ENCODE peak calls at places on chromosomes 12 and 14, in eight cellular contexts. N, V, F, B, H, U, R and W are unnamed samples.

GRCh38 chr12:46825526-46826414 is at the start of gene SLC38A4:
- DNase-seq in N (peak), V (peak), F (no peak), B (peak), H (peak), U (no peak), R (no peak), W (peak)

GRCh38 chr12:54220092-54220557 is 31.3 kb upstream of the SMUG1 start:
- DNase-seq in N (peak), V (peak), F (peak), B (peak), H (no peak), U (peak), R (peak), W (peak)

GRCh38 chr12:31325524-31325875 is 450 bp downstream of the SINHCAF start:
- DNase-seq in N (no peak), V (peak), F (peak), B (no peak), H (peak), U (peak), R (no peak), W (no peak)

GRCh38 chr12:69437073-69437472 is 33.1 kb upstream of the FRS2 start:
- DNase-seq in N (no peak), V (no peak), F (no peak), B (no peak), H (no peak), U (no peak), R (no peak), W (no peak)

GRCh38 chr12:93380480-93381121 is 2.9 kb downstream of the NUDT4 start:
- DNase-seq in N (no peak), V (no peak), F (no peak), B (no peak), H (no peak), U (no peak), R (no peak), W (no peak)

GRCh38 chr12:75938189-75938588 is 93.4 kb downstream of the PHLDA1 start:
- DNase-seq in N (no peak), V (no peak), F (no peak), B (no peak), H (no peak), U (no peak), R (no peak), W (no peak)

GRCh38 chr12:68240079-68240478 is 13.3 kb downstream of the IL22 start:
- DNase-seq in N (no peak), V (peak), F (no peak), B (no peak), H (no peak), U (no peak), R (no peak), W (no peak)

GRCh38 chr14:105281354-105282097 is 19.3 kb downstream of the BRF1 start:
- DNase-seq in N (no peak), V (no peak), F (no peak), B (no peak), H (no peak), U (peak), R (peak), W (no peak)

GRCh38 chr12:27969011-27969900 is 3.3 kb downstream of the PTHLH start:
- DNase-seq in N (peak), V (peak), F (peak), B (peak), H (no peak), U (peak), R (no peak), W (peak)

GRCh38 chr12:32062841-32063240 is 43.8 kb upstream of the BICD1 start:
- DNase-seq in N (no peak), V (no peak), F (no peak), B (no peak), H (no peak), U (peak), R (no peak), W (no peak)

DNA sequence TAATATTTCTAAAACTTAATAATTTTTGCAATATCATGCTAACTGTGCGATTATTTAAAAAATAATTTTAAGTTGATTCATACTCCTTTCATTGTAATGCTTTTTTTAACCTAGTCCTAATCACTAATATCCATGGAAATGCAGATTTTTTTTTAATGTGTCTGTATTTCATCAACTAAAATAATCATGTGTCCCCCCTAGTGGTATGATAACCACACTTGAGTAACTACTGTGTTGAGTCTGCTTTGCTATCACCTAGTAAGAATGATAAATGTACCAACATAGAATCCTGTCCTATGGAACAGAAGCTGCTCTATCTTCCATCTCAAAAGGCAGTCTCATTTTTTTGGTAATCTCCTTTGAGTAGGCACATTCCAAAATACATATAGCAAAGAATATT is 19.1 kb upstream of the SYNE2 start:
- DNase-seq in N (no peak), V (no peak), F (no peak), B (no peak), H (no peak), U (no peak), R (no peak), W (no peak)
- TF ChIP-seq CTCF in N (no peak), V (no peak), F (no peak), B (no peak), H (no peak), U (no peak), R (no peak), W (no peak)

GRCh38 chr12:88579941-88580871 is at the start of gene KITLG:
- DNase-seq in N (peak), V (peak), F (peak), B (peak), H (peak), U (peak), R (no peak), W (peak)
- TF ChIP-seq CTCF in N (peak), V (peak), F (no peak), B (peak), H (no peak), U (no peak), R (peak), W (no peak)

DNA sequence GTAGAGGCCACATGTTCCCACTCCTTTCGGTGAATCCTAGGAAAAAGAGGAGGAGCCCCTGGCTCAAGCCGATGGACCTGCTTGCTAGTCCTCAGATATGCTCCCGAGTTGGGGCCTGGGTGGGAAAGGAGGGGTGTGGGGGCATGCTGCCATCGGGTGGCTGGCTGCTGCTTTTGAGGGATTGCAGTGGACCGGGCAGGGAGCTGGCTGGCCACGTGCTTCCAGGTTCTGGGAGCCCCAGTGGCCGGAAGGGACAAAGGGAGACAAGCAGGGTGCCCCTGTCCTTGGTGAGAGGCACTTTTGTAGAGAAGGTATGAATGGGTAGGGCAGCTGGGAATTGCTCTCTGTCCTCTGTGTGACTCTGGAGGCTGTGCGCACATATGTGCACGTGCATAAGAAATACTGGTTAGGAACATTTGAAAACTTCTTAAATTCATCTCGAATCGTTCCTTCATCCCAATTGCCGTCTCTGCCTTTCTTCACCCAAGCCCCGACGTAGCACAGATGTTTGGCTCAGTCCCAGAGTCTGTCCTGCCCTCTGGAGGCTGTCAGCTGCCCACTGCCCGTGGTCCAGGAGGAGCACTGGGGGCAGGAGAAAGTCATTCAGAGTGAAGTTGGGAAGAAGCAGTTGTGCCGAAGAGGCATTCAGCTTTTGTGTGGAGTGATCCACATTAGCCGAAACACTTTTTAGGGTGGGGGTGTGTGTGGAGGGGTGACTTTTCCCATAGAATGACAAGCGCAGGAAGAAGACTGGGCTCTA is 124.7 kb downstream of the TSPAN9 start:
- DNase-seq in N (no peak), V (no peak), F (no peak), B (peak), H (no peak), U (no peak), R (no peak), W (no peak)
- TF ChIP-seq CTCF in N (no peak), V (no peak), F (no peak), B (peak), H (no peak), U (no peak), R (peak), W (no peak)

GRCh38 chr14:90814806-90815566 is 1.2 kb downstream of the TTC7B start:
- DNase-seq in N (no peak), V (no peak), F (no peak), B (no peak), H (no peak), U (no peak), R (no peak), W (no peak)

GRCh38 chr14:90816686-90817436 is 631 bp upstream of the TTC7B start:
- DNase-seq in N (no peak), V (no peak), F (no peak), B (no peak), H (no peak), U (no peak), R (no peak), W (no peak)

GRCh38 chr14:90815567-90815816 is 738 bp downstream of the TTC7B start:
- DNase-seq in N (no peak), V (no peak), F (no peak), B (no peak), H (no peak), U (no peak), R (no peak), W (no peak)

GRCh38 chr14:90818715-90819114 is 2.5 kb upstream of the TTC7B start:
- DNase-seq in N (no peak), V (no peak), F (no peak), B (no peak), H (no peak), U (no peak), R (no peak), W (no peak)

DNA sequence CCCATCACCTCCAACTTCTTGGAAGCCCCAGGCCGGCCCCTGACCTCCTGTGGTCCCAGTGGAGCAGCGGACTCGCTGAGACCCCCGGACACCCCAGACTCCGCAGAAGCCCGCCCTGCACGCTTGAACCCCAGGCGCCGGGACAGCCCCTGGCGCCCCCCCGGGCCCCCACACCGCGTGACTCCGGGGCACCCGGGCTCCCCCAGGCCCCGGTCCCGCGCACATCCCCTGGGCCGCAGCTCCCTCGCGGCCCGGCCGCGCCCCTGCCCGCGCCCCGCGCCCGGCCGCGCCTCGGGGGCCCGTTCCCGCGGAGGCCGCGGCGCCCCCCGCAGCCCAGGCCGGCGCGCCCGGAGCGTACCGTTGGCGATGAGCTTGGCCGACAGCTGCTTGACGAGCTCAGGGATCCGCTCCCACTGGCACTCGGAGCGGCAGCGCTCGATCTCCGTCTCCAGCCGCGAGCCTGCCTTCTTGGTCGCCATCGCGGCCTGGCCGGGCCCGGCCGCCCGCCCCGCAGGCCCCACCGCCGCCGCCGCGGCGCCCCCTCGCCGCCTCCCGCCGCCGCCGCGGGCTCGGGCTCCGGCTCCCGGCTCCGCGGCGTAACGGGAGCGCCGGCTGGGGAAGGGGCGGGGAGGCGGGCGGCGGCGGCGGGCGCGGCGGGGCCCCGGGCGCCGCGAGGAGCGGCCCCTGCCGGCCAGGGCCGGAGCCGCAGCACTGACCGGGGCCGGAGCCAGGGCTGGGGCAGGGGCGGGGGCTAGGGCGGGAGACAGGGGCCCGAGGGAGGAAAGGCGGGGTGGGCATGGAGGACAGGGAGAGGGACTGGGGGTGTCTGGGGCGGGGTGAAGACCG is at the start of gene TTC7B:
- DNase-seq in N (peak), V (peak), F (peak), B (peak), H (no peak), U (peak), R (no peak), W (peak)
- TF ChIP-seq CTCF in N (no peak), V (peak), F (no peak), B (peak), H (peak), U (peak), R (peak), W (no peak)

GRCh38 chr14:75023108-75023507 is 20.4 kb downstream of the EIF2B2 start:
- DNase-seq in N (no peak), V (no peak), F (no peak), B (no peak), H (no peak), U (no peak), R (no peak), W (no peak)

GRCh38 chr14:75018684-75019083 is 16.0 kb downstream of the EIF2B2 start:
- DNase-seq in N (no peak), V (no peak), F (no peak), B (no peak), H (peak), U (no peak), R (no peak), W (no peak)

GRCh38 chr14:75025876-75026275 is 23.2 kb downstream of the EIF2B2 start:
- DNase-seq in N (no peak), V (no peak), F (no peak), B (no peak), H (no peak), U (no peak), R (no peak), W (no peak)

GRCh38 chr14:75025082-75025481 is 22.4 kb downstream of the EIF2B2 start:
- DNase-seq in N (no peak), V (no peak), F (no peak), B (no peak), H (no peak), U (no peak), R (no peak), W (no peak)

DNA sequence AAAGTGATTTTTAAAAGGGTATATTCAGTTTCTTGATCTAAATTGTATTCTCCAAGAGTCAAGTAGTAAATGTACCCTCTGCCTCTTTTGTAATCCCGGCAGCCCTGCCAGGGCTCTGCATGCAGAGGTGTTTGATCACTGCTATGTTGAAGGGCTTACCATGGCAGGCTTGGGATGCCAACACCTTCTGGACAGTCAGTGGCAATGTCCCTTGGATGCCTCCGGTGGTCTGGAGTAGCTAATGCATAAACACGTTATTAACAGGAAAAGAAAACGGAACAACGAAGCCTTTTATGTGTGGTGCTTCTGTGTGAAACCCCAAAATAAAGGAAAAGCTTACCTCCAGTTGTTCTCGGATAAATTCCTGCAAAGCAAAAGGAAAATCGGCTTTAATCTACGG is 19.9 kb downstream of the EIF2B2 start:
- DNase-seq in N (no peak), V (no peak), F (no peak), B (peak), H (no peak), U (no peak), R (no peak), W (peak)
- TF ChIP-seq CTCF in N (peak), V (no peak), F (no peak), B (peak), H (no peak), U (no peak), R (peak), W (peak)

DNA sequence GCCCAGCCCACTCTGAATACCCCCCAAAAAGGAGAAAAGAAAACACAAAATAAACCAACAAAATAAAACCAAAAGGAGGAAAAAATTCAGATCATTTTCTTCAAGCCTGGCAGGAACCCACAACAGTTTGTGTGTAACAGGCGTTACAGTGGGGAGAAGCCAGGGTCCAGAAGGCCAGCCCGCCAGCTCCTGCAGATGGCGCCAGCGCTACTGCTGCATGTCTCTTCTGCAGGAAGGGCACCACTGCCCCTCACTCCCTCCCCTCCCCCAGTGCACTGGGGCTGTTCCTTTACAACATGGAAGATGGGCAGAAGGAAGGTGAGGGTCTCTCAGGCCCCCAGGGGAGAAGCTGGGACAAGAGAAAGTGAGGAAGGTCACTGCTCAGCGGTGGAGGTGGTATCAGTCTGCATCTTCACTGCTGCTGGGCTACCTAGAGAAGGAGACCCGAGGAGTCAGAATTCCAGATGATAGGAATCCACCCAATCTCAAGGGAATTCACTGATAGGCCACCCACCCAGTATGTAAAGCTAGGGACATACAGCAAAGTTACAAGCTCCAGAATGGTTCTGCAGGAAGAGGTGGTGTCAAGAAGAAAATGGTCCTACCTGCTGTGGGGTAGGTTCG is 2.3 kb upstream of the NOP2 start:
- DNase-seq in N (peak), V (no peak), F (peak), B (no peak), H (no peak), U (peak), R (no peak), W (peak)
- TF ChIP-seq CTCF in N (peak), V (no peak), F (no peak), B (peak), H (peak), U (peak), R (peak), W (peak)

GRCh38 chr14:75259510-75259855 is 19.1 kb upstream of the FOS start:
- DNase-seq in N (no peak), V (no peak), F (no peak), B (no peak), H (no peak), U (no peak), R (no peak), W (no peak)
- TF ChIP-seq CTCF in N (peak), V (no peak), F (peak), B (peak), H (no peak), U (no peak), R (peak), W (no peak)